ENCODE peak calls at places on chromosome 3, in five cellular contexts. M, T, J, S and B are unnamed samples. For H3K27me3, the result is how much of the 10 kb centered on the place peaks cover.

GRCh38 chr3:128491900-128492352 is 1.1 kb downstream of the GATA2 start:
- DNase-seq in M (no peak), T (no peak), J (no peak), S (no peak), B (no peak)

GRCh38 chr3:169627073-169627472 is 36.4 kb downstream of the MECOM start:
- DNase-seq in M (no peak), T (no peak), J (no peak), S (no peak), B (no peak)

GRCh38 chr3:123722021-123722420 is 137.2 kb upstream of the HACD2 start:
- DNase-seq in M (no peak), T (no peak), J (no peak), S (no peak), B (no peak)

GRCh38 chr3:57112206-57112605 is 51.7 kb downstream of the SPATA12 start:
- DNase-seq in M (no peak), T (no peak), J (no peak), S (no peak), B (no peak)

GRCh38 chr3:195165790-195166189 is 105.2 kb downstream of the XXYLT1 start:
- DNase-seq in M (no peak), T (no peak), J (no peak), S (no peak), B (no peak)

GRCh38 chr3:58536501-58537411 is at the start of gene ACOX2:
- DNase-seq in M (peak), T (peak), J (no peak), S (no peak), B (no peak)

GRCh38 chr3:43423142-43423541 is 136.8 kb downstream of the SNRK start:
- DNase-seq in M (peak), T (peak), J (no peak), S (no peak), B (no peak)

GRCh38 chr3:69324362-69325025 is 61.4 kb downstream of the FRMD4B start:
- DNase-seq in M (no peak), T (no peak), J (no peak), S (no peak), B (no peak)

GRCh38 chr3:151210676-151211381 is 7.8 kb upstream of the GPR171 start:
- DNase-seq in M (no peak), T (no peak), J (no peak), S (no peak), B (no peak)

GRCh38 chr3:15467227-15468181 is 40.1 kb downstream of the EAF1 start:
- DNase-seq in M (no peak), T (no peak), J (no peak), S (no peak), B (peak)

GRCh38 chr3:148943531-148944200 is 47.7 kb upstream of the GYG1 start:
- DNase-seq in M (peak), T (no peak), J (peak), S (peak), B (peak)

GRCh38 chr3:101070260-101071121 is 77.3 kb upstream of the ABI3BP start:
- DNase-seq in M (peak), T (peak), J (no peak), S (peak), B (peak)

GRCh38 chr3:15207836-15208504 is 1.9 kb downstream of the CAPN7 start:
- DNase-seq in M (no peak), T (no peak), J (no peak), S (no peak), B (no peak)

GRCh38 chr3:192931825-192932224 is 14.2 kb upstream of the MB21D2 start:
- DNase-seq in M (no peak), T (no peak), J (no peak), S (no peak), B (no peak)

GRCh38 chr3:77869423-77869822 is 829.5 kb downstream of the ROBO2 start:
- DNase-seq in M (no peak), T (no peak), J (no peak), S (no peak), B (no peak)

GRCh38 chr3:99997293-99997692 is 117.0 kb downstream of the FILIP1L start:
- DNase-seq in M (no peak), T (no peak), J (no peak), S (no peak), B (no peak)

GRCh38 chr3:113222412-113223086 is 11.2 kb downstream of the BOC start:
- DNase-seq in M (no peak), T (no peak), J (no peak), S (no peak), B (no peak)

GRCh38 chr3:114872588-114872987 is 274.5 kb downstream of the ZBTB20 start:
- DNase-seq in M (no peak), T (no peak), J (no peak), S (no peak), B (no peak)

GRCh38 chr3:160006282-160007163 is 17.9 kb downstream of the IL12A start:
- DNase-seq in M (peak), T (peak), J (no peak), S (no peak), B (no peak)

GRCh38 chr3:5020262-5020722 is 41.1 kb downstream of the BHLHE40 start:
- DNase-seq in M (no peak), T (no peak), J (no peak), S (no peak), B (no peak)

GRCh38 chr3:51024765-51025681 is 350.3 kb downstream of the DOCK3 start:
- DNase-seq in M (no peak), T (no peak), J (no peak), S (peak), B (no peak)

GRCh38 chr3:100954199-100954935 is 38.9 kb downstream of the ABI3BP start:
- DNase-seq in M (no peak), T (no peak), J (no peak), S (no peak), B (no peak)

GRCh38 chr3:48129921-48130320 is 58.3 kb downstream of the CDC25A start:
- DNase-seq in M (no peak), T (no peak), J (no peak), S (no peak), B (no peak)

GRCh38 chr3:68985391-68985790 is 28.1 kb downstream of the EOGT start:
- DNase-seq in M (no peak), T (no peak), J (no peak), S (no peak), B (no peak)

GRCh38 chr3:37526511-37526910 is 335.2 kb upstream of the CTDSPL start:
- DNase-seq in M (peak), T (peak), J (no peak), S (no peak), B (no peak)

GRCh38 chr3:52518723-52519444 is 14.8 kb downstream of the NT5DC2 start:
- DNase-seq in M (no peak), T (no peak), J (no peak), S (no peak), B (no peak)

GRCh38 chr3:108124337-108125150 is 33.7 kb upstream of the CD47 start:
- DNase-seq in M (no peak), T (no peak), J (no peak), S (peak), B (peak)

GRCh38 chr3:166527325-166527724 is 690.1 kb upstream of the BCHE start:
- DNase-seq in M (no peak), T (no peak), J (no peak), S (no peak), B (no peak)

DNA sequence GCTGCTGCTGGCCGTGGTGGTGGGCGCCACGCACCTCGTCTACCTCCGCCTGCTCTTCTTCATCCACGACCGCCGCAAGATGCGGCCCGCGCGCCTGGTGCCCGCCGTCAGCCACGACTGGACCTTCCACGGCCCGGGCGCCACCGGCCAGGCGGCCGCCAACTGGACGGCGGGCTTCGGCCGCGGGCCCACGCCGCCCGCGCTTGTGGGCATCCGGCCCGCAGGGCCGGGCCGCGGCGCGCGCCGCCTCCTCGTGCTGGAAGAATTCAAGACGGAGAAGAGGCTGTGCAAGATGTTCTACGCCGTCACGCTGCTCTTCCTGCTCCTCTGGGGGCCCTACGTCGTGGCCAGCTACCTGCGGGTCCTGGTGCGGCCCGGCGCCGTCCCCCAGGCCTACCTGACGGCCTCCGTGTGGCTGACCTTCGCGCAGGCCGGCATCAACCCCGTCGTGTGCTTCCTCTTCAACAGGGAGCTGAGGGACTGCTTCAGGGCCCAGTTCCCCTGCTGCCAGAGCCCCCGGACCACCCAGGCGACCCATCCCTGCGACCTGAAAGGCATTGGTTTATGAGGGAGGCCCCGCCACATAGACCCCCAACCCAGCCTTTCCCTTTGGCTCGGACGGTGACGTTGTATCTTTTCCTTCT is 1.1 kb downstream of the GPR27 start:
- DNase-seq in M (no peak), T (no peak), J (no peak), S (no peak), B (no peak)
- H3K27me3 ChIP-seq in M (half or more), T (under half), J (under half), S (under half), B (under half)

GRCh38 chr3:167973046-167973445 is 122.7 kb downstream of the GOLIM4 start:
- DNase-seq in M (no peak), T (no peak), J (no peak), S (no peak), B (no peak)

GRCh38 chr3:167967257-167968010 is 128.3 kb downstream of the GOLIM4 start:
- DNase-seq in M (no peak), T (no peak), J (no peak), S (no peak), B (no peak)

DNA sequence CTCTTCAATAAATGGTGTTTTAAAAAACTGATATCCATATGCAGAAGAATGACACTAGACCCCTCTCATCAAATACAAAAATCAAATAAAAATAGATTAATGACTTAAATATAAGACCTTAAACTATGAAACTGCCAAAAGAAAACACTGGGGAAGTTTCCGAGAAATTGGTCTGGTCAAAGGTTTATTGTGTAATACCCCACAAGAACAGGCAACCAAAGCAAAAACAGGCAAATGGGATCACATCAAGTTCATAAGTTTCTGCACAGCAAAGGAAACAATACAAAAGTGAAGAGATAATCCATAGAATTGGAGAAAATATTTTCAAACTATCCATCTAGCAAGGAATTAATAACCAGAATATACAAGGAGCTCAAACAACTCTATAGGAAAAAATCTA is 126.2 kb downstream of the GOLIM4 start:
- DNase-seq in M (no peak), T (no peak), J (no peak), S (no peak), B (no peak)
- H3K27me3 ChIP-seq in M (under half), T (under half), J (under half), S (under half), B (under half)

DNA sequence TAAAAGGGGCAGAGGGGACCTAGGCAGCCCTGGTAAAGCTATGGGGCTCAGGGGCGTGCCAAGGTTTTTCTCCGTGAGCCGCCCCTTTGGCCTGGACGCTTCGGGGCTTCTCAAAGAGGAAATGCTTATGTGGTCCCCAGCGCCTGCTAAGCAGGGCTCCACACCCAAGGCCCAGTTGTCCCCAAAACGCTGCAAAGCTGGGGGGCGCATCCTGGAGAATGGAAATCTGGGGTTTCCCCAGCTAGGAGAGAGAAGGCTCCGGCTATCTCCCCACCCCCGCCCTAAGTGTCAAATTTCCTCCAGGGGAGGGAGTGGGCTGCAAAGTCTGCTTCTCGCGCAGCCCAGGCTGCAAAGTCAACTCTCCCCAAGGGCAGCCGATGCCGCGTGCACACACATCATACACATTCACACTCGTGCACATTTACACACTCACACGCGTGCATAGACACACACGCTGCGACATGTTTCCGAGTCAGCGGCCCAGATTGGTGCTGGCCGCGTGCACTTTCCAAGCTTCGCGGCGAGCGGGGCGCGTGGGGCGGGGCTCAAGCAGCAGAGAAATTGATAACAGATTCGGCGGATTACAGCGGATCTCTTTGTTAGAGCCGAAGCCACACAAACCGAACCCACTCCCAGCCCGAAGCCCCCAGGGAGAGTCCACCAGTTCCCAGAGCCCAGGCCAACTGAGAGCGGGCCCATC is 4.5 kb downstream of the WNT5A start:
- DNase-seq in M (no peak), T (peak), J (no peak), S (no peak), B (peak)
- H3K27me3 ChIP-seq in M (half or more), T (half or more), J (under half), S (under half), B (under half)

GRCh38 chr3:186361612-186362408 is at the start of gene DGKG:
- DNase-seq in M (peak), T (peak), J (no peak), S (no peak), B (peak)
- H3K27me3 ChIP-seq in M (under half), T (under half), J (half or more), S (under half), B (under half)